ENCODE peak calls at places on chromosomes 2 and 18, in six cellular contexts. R is body of pancreas; M is fibroblast of pulmonary artery; A is SJCRH30; J is activated CD4-positive, alpha-beta T cell treated with anti-CD3 and anti-CD28 coated beads, Interleukin-2, amount 50 U/mL, for 1 hour; G is LoVo. C is an unnamed sample.

GRCh38 chr2:175766880-175767279 is 235.2 kb downstream of the LNPK start:
- DNase-seq in M (peak; percentile 2), R (no peak), G (no peak), A (no peak), J (no peak), C (no peak)

GRCh38 chr18:58862851-58863538 is 1.7 kb upstream of the ZNF532 start:
- DNase-seq in R (no peak), G (peak; percentile 35), J (peak; percentile 6), M (peak; percentile 49), A (peak; percentile 53), C (no peak)

GRCh38 chr2:66240284-66240683 is 194.6 kb upstream of the MEIS1 start:
- DNase-seq in J (no peak), A (no peak), M (no peak), G (no peak), R (no peak), C (no peak)

GRCh38 chr2:30979822-30980245 is 158.4 kb downstream of the GALNT14 start:
- DNase-seq in J (no peak), M (peak; percentile 19), G (no peak), A (no peak), R (no peak), C (no peak)

GRCh38 chr2:44836174-44836573 is 105.3 kb upstream of the SIX3 start:
- DNase-seq in G (no peak), A (no peak), J (no peak), R (no peak), M (no peak), C (no peak)

GRCh38 chr2:128313076-128313836 is 5.4 kb downstream of the HS6ST1 start:
- DNase-seq in M (peak; percentile 60), G (no peak), R (peak; percentile 26), J (no peak), A (no peak), C (no peak)

GRCh38 chr18:61825386-61825785 is 67.4 kb downstream of the RNF152 start:
- DNase-seq in R (no peak), G (no peak), A (peak; percentile 83), M (no peak), J (no peak), C (no peak)

GRCh38 chr2:168432565-168433186 is 23.4 kb upstream of the CERS6 start:
- DNase-seq in G (no peak), M (no peak), J (no peak), R (no peak), A (no peak), C (no peak)

GRCh38 chr2:78992451-78992806 is 33.1 kb upstream of the REG3G start:
- DNase-seq in R (peak; percentile 56), M (peak; percentile 21), G (no peak), A (no peak), J (no peak), C (no peak)

GRCh38 chr2:198657520-198658121 is 800.1 kb downstream of the SATB2 start:
- DNase-seq in R (peak; percentile 11), G (peak; percentile 40), M (peak; percentile 7), A (peak; percentile 55), J (no peak), C (no peak)

GRCh38 chr2:96404446-96405373 is 69.1 kb downstream of the NCAPH start:
- DNase-seq in A (no peak), M (no peak), R (peak; percentile 67), G (no peak), J (no peak), C (no peak)

GRCh38 chr2:170222298-170222697 is 44.4 kb downstream of the MYO3B start:
- DNase-seq in M (no peak), R (no peak), A (peak; percentile 50), J (no peak), G (no peak), C (no peak)

GRCh38 chr2:190451561-190452176 is 43.5 kb downstream of the MFSD6 start:
- DNase-seq in G (no peak), M (peak; percentile 28), A (no peak), J (no peak), R (no peak), C (no peak)

GRCh38 chr2:85433511-85434089 is 15.1 kb downstream of the SH2D6 start:
- DNase-seq in J (no peak), G (no peak), A (peak; percentile 99), R (peak; percentile 82), M (peak; percentile 91), C (no peak)

GRCh38 chr2:146821836-146822316 is 1023.0 kb upstream of the ACVR2A start:
- DNase-seq in A (peak; percentile 66), M (peak; percentile 60), R (no peak), J (no peak), G (no peak), C (no peak)

GRCh38 chr18:45741056-45741455 is 17.1 kb downstream of the SLC14A1 start:
- DNase-seq in A (no peak), R (no peak), G (no peak), M (no peak), J (no peak), C (no peak)

GRCh38 chr2:51919395-51919794 is 887.5 kb upstream of the NRXN1 start:
- DNase-seq in R (no peak), M (peak; percentile 78), G (no peak), J (no peak), A (no peak), C (no peak)

GRCh38 chr2:65129276-65129612 is 662 bp downstream of the RAB1A start:
- DNase-seq in J (no peak), R (no peak), G (no peak), A (peak; percentile 47), M (no peak), C (peak; percentile 5)

GRCh38 chr2:121567452-121567851 is 36.8 kb downstream of the RNU4ATAC start:
- DNase-seq in M (no peak), A (no peak), J (no peak), R (no peak), G (no peak), C (no peak)

GRCh38 chr2:65612654-65613053 is 180.3 kb upstream of the SPRED2 start:
- DNase-seq in J (no peak), R (no peak), G (no peak), M (no peak), A (no peak), C (no peak)

GRCh38 chr2:15049096-15049993 is 416.8 kb downstream of the LRATD1 start:
- DNase-seq in G (no peak), R (peak; percentile 72), J (no peak), A (no peak), M (no peak), C (no peak)

GRCh38 chr2:98507940-98508689 is 63.5 kb downstream of the INPP4A start:
- DNase-seq in J (no peak), A (no peak), G (no peak), R (no peak), M (peak; percentile 71), C (no peak)

GRCh38 chr2:223722226-223722625 is 115.2 kb downstream of the AP1S3 start:
- DNase-seq in J (no peak), A (no peak), R (no peak), G (no peak), M (no peak), C (no peak)

GRCh38 chr18:47100214-47100831 is 50.0 kb downstream of the HDHD2 start:
- DNase-seq in M (peak; percentile 62), J (peak; percentile 55), G (peak; percentile 42), R (peak; percentile 72), A (peak; percentile 65), C (peak; percentile 45)

GRCh38 chr2:230668184-230668938 is 44.3 kb upstream of the CAB39 start:
- DNase-seq in A (peak; percentile 83), J (no peak), M (no peak), R (no peak), G (no peak), C (no peak)

GRCh38 chr2:196176142-196176738 is 4.9 kb upstream of the STK17B start:
- DNase-seq in G (no peak), A (no peak), R (no peak), J (peak; percentile 83), M (no peak), C (peak; percentile 83)

GRCh38 chr18:12703714-12704113 is 872 bp downstream of the PSMG2 start:
- DNase-seq in R (no peak), M (peak; percentile 22), J (no peak), A (peak; percentile 10), G (no peak), C (no peak)

GRCh38 chr2:215316336-215316735 is 4.5 kb downstream of the ATIC start:
- DNase-seq in G (no peak), A (no peak), M (no peak), R (no peak), J (no peak), C (no peak)

GRCh38 chr2:46067501-46068292 is 229.5 kb upstream of the EPAS1 start:
- DNase-seq in A (peak; percentile 28), M (peak; percentile 99), R (no peak), G (peak; percentile 37), J (no peak), C (no peak)

GRCh38 chr18:34595673-34596072 is 114.4 kb upstream of the DTNA start:
- DNase-seq in J (no peak), M (peak; percentile 38), A (peak; percentile 19), G (no peak), R (no peak), C (no peak)

GRCh38 chr2:120239488-120240287 is 13.0 kb upstream of the RALB start:
- DNase-seq in A (no peak), J (no peak), G (peak; percentile 31), R (peak; percentile 68), M (peak; percentile 89), C (no peak)

GRCh38 chr2:127067620-127068350 is 39.2 kb downstream of the BIN1 start:
- DNase-seq in R (peak; percentile 70), J (peak; percentile 66), M (peak; percentile 69), A (peak; percentile 67), G (peak; percentile 31), C (peak; percentile 69)

GRCh38 chr2:240820607-240821428 is 799 bp upstream of the KIF1A start:
- DNase-seq in M (no peak), G (no peak), A (no peak), J (no peak), R (peak; percentile 39), C (no peak)

C was measured in effector memory CD8-positive, alpha-beta T cell.